ENCODE peak calls at places on chromosomes 13 and 19, in ten cellular contexts. B, K, W, D, R, L, A, C, X and U are unnamed samples.

GRCh38 chr19:39823693-39824092 is 10.3 kb downstream of the DYRK1B start:
- DNase-seq in D (peak), B (no peak), C (no peak), K (no peak), L (no peak), X (no peak), W (no peak), R (no peak), A (no peak), U (no peak)

GRCh38 chr13:107461751-107462150 is 753.6 kb downstream of the LIG4 start:
- DNase-seq in R (no peak), D (peak), L (no peak), B (no peak), A (no peak), X (no peak), C (no peak), K (no peak), W (no peak), U (no peak)

GRCh38 chr19:52716578-52716977 is 18.3 kb downstream of the ZNF611 start:
- DNase-seq in X (no peak), W (no peak), K (no peak), B (no peak), L (no peak), C (peak), D (no peak), A (no peak), R (no peak), U (no peak)

GRCh38 chr19:48858984-48859710 is 9.3 kb downstream of the PLEKHA4 start:
- DNase-seq in L (no peak), K (peak), C (no peak), X (peak), W (no peak), B (no peak), R (no peak), A (no peak), D (no peak), U (no peak)

GRCh38 chr19:16066611-16067104 is 9.6 kb upstream of the TPM4 start:
- DNase-seq in K (peak), C (peak), B (peak), D (peak), L (peak), R (no peak), X (peak), A (no peak), W (peak), U (no peak)

GRCh38 chr19:39409886-39410619 is 2.4 kb upstream of the PLEKHG2 start:
- DNase-seq in X (peak), B (no peak), D (peak), W (peak), A (no peak), K (peak), C (peak), L (peak), R (no peak), U (no peak)

GRCh38 chr19:43695985-43696729 is 19.7 kb upstream of the IRGC start:
- DNase-seq in L (no peak), A (no peak), W (no peak), R (no peak), D (no peak), X (no peak), C (no peak), K (no peak), B (no peak), U (no peak)

GRCh38 chr13:52359534-52359933 is 46.4 kb downstream of the THSD1 start:
- DNase-seq in W (no peak), R (no peak), A (no peak), B (no peak), D (peak), X (no peak), C (no peak), K (no peak), L (no peak), U (no peak)

GRCh38 chr13:59774511-59774911 is 389.2 kb downstream of the DIAPH3 start:
- DNase-seq in D (peak), A (no peak), B (no peak), C (peak), R (no peak), L (peak), X (no peak), W (no peak), K (no peak), U (no peak)

GRCh38 chr19:44866672-44867071 is 20.6 kb downstream of the NECTIN2 start:
- DNase-seq in C (no peak), B (no peak), R (no peak), X (no peak), K (no peak), A (no peak), W (no peak), L (no peak), D (no peak), U (no peak)